ENCODE peak calls at places on chromosome 19, in eight cellular contexts. W, U, T, E, P, O, B and D are unnamed samples.

GRCh38 chr19:49475995-49476880 is 2.2 kb downstream of the FLT3LG start:
- DNase-seq in W (peak), U (no peak), T (peak), E (peak), P (no peak), O (peak), B (no peak), D (peak)

GRCh38 chr19:10167459-10167858 is 27.3 kb downstream of the DNMT1 start:
- DNase-seq in W (no peak), U (no peak), T (no peak), E (no peak), P (no peak), O (no peak), B (peak), D (no peak)

GRCh38 chr19:49361438-49362047 is 673 bp downstream of the TEAD2 start:
- DNase-seq in W (peak), U (peak), T (peak), E (no peak), P (peak), O (peak), B (peak), D (peak)

GRCh38 chr19:35041548-35042055 is at the start of gene HPN:
- DNase-seq in W (no peak), U (no peak), T (peak), E (no peak), P (no peak), O (no peak), B (peak), D (no peak)

GRCh38 chr19:55443824-55444719 is 972 bp upstream of the SHISA7 start:
- DNase-seq in W (no peak), U (no peak), T (no peak), E (no peak), P (no peak), O (no peak), B (no peak), D (no peak)

GRCh38 chr19:37995346-37995745 is 88.3 kb downstream of the SIPA1L3 start:
- DNase-seq in W (no peak), U (no peak), T (no peak), E (no peak), P (no peak), O (no peak), B (no peak), D (no peak)

GRCh38 chr19:16445238-16446107 is 26.3 kb downstream of the EPS15L1 start:
- DNase-seq in W (no peak), U (no peak), T (no peak), E (peak), P (peak), O (peak), B (peak), D (peak)

GRCh38 chr19:35757231-35757748 is 461 bp upstream of the HSPB6 start:
- DNase-seq in W (peak), U (peak), T (no peak), E (no peak), P (peak), O (no peak), B (peak), D (peak)

GRCh38 chr19:58361900-58362271 is 665 bp downstream of the ZNF497 start:
- DNase-seq in W (peak), U (peak), T (peak), E (peak), P (peak), O (peak), B (peak), D (no peak)

GRCh38 chr19:5102520-5102919 is 133.6 kb downstream of the KDM4B start:
- DNase-seq in W (no peak), U (no peak), T (no peak), E (no peak), P (no peak), O (no peak), B (no peak), D (no peak)

GRCh38 chr19:30391052-30391451 is 18.9 kb downstream of the ZNF536 start:
- DNase-seq in W (no peak), U (no peak), T (no peak), E (no peak), P (no peak), O (no peak), B (no peak), D (no peak)

GRCh38 chr19:4567584-4568071 is 8.1 kb upstream of the SEMA6B start:
- DNase-seq in W (no peak), U (no peak), T (peak), E (peak), P (peak), O (no peak), B (peak), D (peak)

GRCh38 chr19:57302020-57302465 is 18.2 kb upstream of the ZNF543 start:
- DNase-seq in W (no peak), U (peak), T (no peak), E (peak), P (peak), O (no peak), B (no peak), D (peak)

GRCh38 chr19:56167064-56167578 is 8.7 kb upstream of the GALP start:
- DNase-seq in W (no peak), U (no peak), T (no peak), E (no peak), P (no peak), O (no peak), B (no peak), D (peak)

GRCh38 chr19:11168568-11168967 is 13.0 kb upstream of the SPC24 start:
- DNase-seq in W (peak), U (peak), T (no peak), E (no peak), P (peak), O (no peak), B (no peak), D (peak)

GRCh38 chr19:50003810-50004419 is 21.3 kb downstream of the VRK3 start:
- DNase-seq in W (peak), U (peak), T (no peak), E (peak), P (peak), O (peak), B (no peak), D (peak)

GRCh38 chr19:33194884-33195710 is 967 bp downstream of the LRP3 start:
- DNase-seq in W (peak), U (no peak), T (no peak), E (peak), P (peak), O (no peak), B (peak), D (peak)

GRCh38 chr19:45955905-45956608 is 17.6 kb downstream of the NOVA2 start:
- DNase-seq in W (no peak), U (no peak), T (no peak), E (no peak), P (no peak), O (no peak), B (no peak), D (no peak)

GRCh38 chr19:48913114-48913513 is 13.0 kb downstream of the NUCB1 start:
- DNase-seq in W (no peak), U (no peak), T (no peak), E (peak), P (no peak), O (peak), B (no peak), D (peak)

GRCh38 chr19:22945560-22945959 is 57.4 kb downstream of the ZNF728 start:
- DNase-seq in W (no peak), U (no peak), T (no peak), E (peak), P (peak), O (no peak), B (no peak), D (peak)

GRCh38 chr19:55433292-55433691 is 9.8 kb downstream of the SHISA7 start:
- DNase-seq in W (no peak), U (no peak), T (no peak), E (no peak), P (no peak), O (peak), B (no peak), D (no peak)

GRCh38 chr19:4754248-4754647 is 30.6 kb upstream of the DPP9 start:
- DNase-seq in W (no peak), U (no peak), T (no peak), E (peak), P (no peak), O (no peak), B (no peak), D (peak)

GRCh38 chr19:3108775-3109174 is 14.6 kb downstream of the GNA11 start:
- DNase-seq in W (no peak), U (no peak), T (peak), E (peak), P (peak), O (peak), B (peak), D (peak)

GRCh38 chr19:2332341-2333026 is 4.0 kb downstream of the SPPL2B start:
- DNase-seq in W (no peak), U (no peak), T (no peak), E (no peak), P (peak), O (peak), B (no peak), D (no peak)

GRCh38 chr19:51811344-51811743 is 16.4 kb downstream of the FPR3 start:
- DNase-seq in W (no peak), U (peak), T (no peak), E (no peak), P (no peak), O (no peak), B (no peak), D (no peak)

GRCh38 chr19:51808333-51808986 is 13.5 kb downstream of the FPR3 start:
- DNase-seq in W (no peak), U (no peak), T (no peak), E (no peak), P (peak), O (no peak), B (no peak), D (peak)

GRCh38 chr19:51809787-51810186 is 14.8 kb downstream of the FPR3 start:
- DNase-seq in W (no peak), U (no peak), T (no peak), E (no peak), P (peak), O (no peak), B (no peak), D (peak)

GRCh38 chr19:51807925-51808324 is 13.0 kb downstream of the FPR3 start:
- DNase-seq in W (no peak), U (no peak), T (no peak), E (no peak), P (no peak), O (no peak), B (no peak), D (no peak)

DNA sequence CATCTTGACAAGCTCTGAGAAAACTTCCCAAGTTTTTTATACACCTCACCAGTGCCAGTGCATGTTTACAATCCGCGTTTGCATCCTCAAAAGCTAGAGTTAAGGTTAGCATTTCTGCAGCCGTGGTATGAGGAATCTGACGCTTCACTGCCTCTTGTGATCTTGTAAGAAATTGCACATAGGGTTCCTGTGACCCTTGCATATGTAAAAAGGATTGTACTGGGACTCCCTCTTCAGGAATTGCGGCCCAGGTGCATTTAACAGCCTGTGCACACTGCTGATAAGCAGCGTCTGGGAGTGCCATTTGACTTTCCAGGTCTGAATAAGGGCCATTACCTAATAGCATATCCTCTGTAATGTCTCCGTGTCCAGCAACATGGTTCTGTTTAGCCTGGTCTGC is 15.3 kb downstream of the FPR3 start:
- DNase-seq in W (no peak), U (no peak), T (no peak), E (no peak), P (peak), O (no peak), B (no peak), D (peak)
- TF ChIP-seq CTCF in W (no peak), U (no peak), T (no peak), E (no peak), P (peak), O (no peak), B (no peak), D (peak)

DNA sequence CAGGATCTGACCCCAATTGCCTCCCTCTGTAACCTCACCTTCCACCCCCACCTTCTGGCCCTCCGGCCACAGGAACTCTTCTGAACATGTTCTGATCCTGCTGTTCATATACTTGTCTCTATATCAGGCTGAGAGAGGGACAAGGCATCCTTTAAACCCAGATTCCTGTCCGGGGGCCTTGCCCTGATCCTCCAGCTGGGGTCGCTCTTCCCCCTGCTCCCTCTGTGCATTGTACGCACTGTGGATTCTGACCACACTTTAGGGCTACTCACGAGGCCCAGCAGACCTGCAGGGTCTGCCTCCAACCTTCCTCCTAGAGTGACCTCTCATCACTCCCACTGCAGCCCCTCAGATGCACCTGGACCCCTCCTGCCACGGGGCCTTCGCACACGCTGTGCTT is 269.3 kb downstream of the UQCRFS1 start:
- DNase-seq in W (no peak), U (no peak), T (no peak), E (no peak), P (no peak), O (no peak), B (no peak), D (no peak)
- TF ChIP-seq CTCF in W (no peak), U (no peak), T (no peak), E (no peak), P (no peak), O (no peak), B (no peak), D (no peak)

GRCh38 chr19:40666803-40667438 is 23.5 kb downstream of the NUMBL start:
- DNase-seq in W (no peak), U (no peak), T (no peak), E (no peak), P (no peak), O (no peak), B (no peak), D (no peak)

GRCh38 chr19:40663712-40664692 is 26.4 kb downstream of the NUMBL start:
- DNase-seq in W (peak), U (no peak), T (no peak), E (no peak), P (peak), O (peak), B (no peak), D (no peak)

GRCh38 chr19:40659566-40659965 is 30.9 kb downstream of the NUMBL start:
- DNase-seq in W (no peak), U (no peak), T (no peak), E (no peak), P (no peak), O (no peak), B (no peak), D (no peak)

GRCh38 chr19:40661616-40662015 is 28.8 kb downstream of the NUMBL start:
- DNase-seq in W (no peak), U (no peak), T (no peak), E (no peak), P (no peak), O (no peak), B (no peak), D (no peak)

GRCh38 chr19:40662925-40663711 is 27.3 kb downstream of the NUMBL start:
- DNase-seq in W (peak), U (peak), T (peak), E (peak), P (peak), O (peak), B (peak), D (peak)
- TF ChIP-seq CTCF in W (peak), U (no peak), T (peak), E (peak), P (peak), O (no peak), B (peak), D (no peak)

DNA sequence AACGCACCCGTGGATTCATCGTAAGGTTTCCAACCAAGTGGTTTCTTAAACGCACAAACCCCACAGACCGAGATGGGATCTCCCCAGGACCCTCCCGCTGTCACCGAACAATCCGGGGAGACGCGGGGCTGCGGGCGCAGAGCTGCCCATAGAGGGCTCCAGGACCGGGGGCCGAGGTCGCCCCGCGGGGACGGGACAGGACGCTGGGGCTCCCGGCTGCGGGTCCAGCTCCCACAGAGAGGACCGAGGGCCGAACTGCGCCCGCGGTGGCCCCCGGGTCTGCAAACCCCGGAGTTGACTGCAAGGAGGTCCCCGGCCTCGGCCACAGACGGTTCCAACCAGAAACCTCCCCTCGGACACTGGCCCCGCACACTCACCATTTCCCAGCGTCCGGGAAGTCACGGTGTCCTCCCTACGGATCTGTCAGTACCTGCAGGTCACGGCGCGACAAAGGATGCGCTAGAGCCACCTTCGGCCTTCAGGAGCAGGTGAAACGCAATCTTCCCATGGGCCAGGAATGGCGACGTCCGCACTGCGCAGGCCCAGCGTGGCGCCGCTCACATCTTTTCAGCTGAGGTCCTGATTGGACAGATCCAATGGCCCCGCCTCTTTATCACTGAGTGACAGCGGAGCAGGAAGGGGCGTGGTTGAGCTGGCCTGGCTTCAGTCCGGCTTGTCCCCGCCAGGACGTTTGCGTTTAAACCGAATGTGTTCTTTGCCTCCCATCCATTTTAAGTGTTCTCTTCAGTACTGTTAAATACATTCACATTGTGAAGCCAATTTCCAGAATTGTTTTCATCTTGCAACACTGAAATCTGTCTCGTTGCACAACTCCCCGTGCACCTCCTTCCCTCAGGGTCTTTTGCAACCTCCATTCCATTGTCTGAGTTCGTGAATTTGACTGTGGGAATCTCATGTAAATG is at the start of gene ZNF14:
- DNase-seq in W (peak), U (peak), T (peak), E (peak), P (peak), O (peak), B (peak), D (peak)
- TF ChIP-seq CTCF in W (no peak), U (no peak), T (peak), E (no peak), P (peak), O (no peak), B (no peak), D (peak)

GRCh38 chr19:43425567-43426392 is 11.1 kb downstream of the TEX101 start:
- DNase-seq in W (no peak), U (no peak), T (no peak), E (no peak), P (peak), O (no peak), B (no peak), D (peak)
- TF ChIP-seq CTCF in W (peak), U (no peak), T (peak), E (no peak), P (peak), O (peak), B (no peak), D (peak)

DNA sequence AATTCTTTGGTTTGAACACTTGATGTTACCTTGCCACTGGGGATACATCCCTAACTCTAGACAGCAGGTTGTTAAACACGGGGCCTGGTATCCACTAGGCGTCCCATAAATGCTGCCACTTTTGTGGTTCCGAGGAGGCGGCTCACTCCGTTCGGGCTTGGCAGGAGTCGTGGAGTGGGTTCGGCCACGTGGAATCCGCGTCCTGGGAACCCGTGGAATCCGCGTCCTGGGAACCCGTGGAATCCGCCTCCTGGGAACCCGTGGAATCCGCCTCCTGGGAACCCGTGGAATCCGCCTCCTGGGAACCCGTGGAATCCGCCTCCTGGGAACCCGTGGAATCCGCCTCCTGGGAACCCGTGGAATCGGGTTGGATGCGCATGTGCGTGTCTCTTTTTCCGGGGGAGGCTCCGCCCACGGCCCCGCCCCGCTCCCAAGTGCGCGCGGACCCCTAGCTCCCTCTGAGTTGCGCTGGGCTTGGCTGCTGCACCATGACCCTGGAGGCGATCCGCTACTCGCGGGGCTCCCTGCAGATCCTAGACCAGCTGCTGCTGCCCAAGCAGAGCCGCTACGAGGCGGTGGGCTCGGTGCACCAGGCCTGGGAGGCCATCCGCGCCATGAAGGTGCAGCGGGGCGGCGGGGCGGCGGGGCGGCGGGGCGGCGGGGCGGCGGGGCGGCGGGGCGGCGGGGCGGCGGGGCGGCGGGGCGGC is at the start of gene MRI1:
- DNase-seq in W (peak), U (peak), T (peak), E (peak), P (peak), O (peak), B (peak), D (peak)
- TF ChIP-seq CTCF in W (no peak), U (no peak), T (no peak), E (no peak), P (peak), O (no peak), B (no peak), D (no peak)

GRCh38 chr19:12737666-12738351 is 512 bp downstream of the GET3 start:
- DNase-seq in W (no peak), U (no peak), T (no peak), E (no peak), P (no peak), O (no peak), B (no peak), D (no peak)

GRCh38 chr19:12731337-12731736 is 3.1 kb downstream of the TRIR start:
- DNase-seq in W (no peak), U (no peak), T (no peak), E (no peak), P (no peak), O (no peak), B (no peak), D (no peak)

GRCh38 chr19:12733907-12734214 is 623 bp downstream of the TRIR start:
- DNase-seq in W (no peak), U (no peak), T (no peak), E (no peak), P (no peak), O (no peak), B (no peak), D (no peak)

GRCh38 chr19:12733369-12733896 is 1.1 kb downstream of the TRIR start:
- DNase-seq in W (peak), U (no peak), T (no peak), E (peak), P (peak), O (peak), B (no peak), D (peak)

GRCh38 chr19:12736854-12737665 is at the start of gene GET3:
- DNase-seq in W (peak), U (peak), T (peak), E (peak), P (peak), O (peak), B (peak), D (peak)
- TF ChIP-seq CTCF in W (no peak), U (no peak), T (no peak), E (no peak), P (no peak), O (no peak), B (no peak), D (no peak)